ENCODE peak calls at places on chromosomes 7 and 10, in six cellular contexts. F is bronchial epithelial cell, H is endodermal cell, A is dorsolateral prefrontal cortex, R is body of pancreas, W is A549. I is an unnamed sample.

GRCh38 chr10:30701471-30702173 is 72.1 kb upstream of the LYZL2 start:
- DNase-seq in W (peak), A (no peak), R (peak), H (no peak), F (no peak), I (peak)

GRCh38 chr7:105614341-105614840 is 33.1 kb upstream of the EFCAB10 start:
- DNase-seq in W (no peak), A (no peak), H (peak), F (no peak), R (no peak), I (no peak)

GRCh38 chr10:93813507-93814465 is 56.0 kb downstream of the LGI1 start:
- DNase-seq in A (peak), H (peak), F (peak), W (peak), R (peak), I (no peak)

GRCh38 chr7:72805526-72806494 is 22.2 kb downstream of the TYW1B start:
- DNase-seq in F (peak), A (peak), H (peak), R (peak), W (peak), I (peak)

GRCh38 chr10:74728225-74728624 is 98.2 kb upstream of the KAT6B start:
- DNase-seq in F (peak), R (no peak), W (no peak), A (no peak), H (no peak), I (peak)

GRCh38 chr10:131016556-131016955 is 295.0 kb downstream of the TCERG1L start:
- DNase-seq in W (no peak), A (no peak), H (peak), F (no peak), R (no peak), I (no peak)

GRCh38 chr10:29851241-29851640 is 208.1 kb downstream of the JCAD start:
- DNase-seq in H (no peak), A (no peak), R (no peak), F (no peak), W (no peak), I (no peak)

GRCh38 chr7:22610871-22611757 is 111.1 kb upstream of the STEAP1B start:
- DNase-seq in H (no peak), A (no peak), F (no peak), R (no peak), W (no peak), I (no peak)

GRCh38 chr10:104127411-104127810 is 5.4 kb downstream of the SFR1 start:
- DNase-seq in F (no peak), H (peak), W (peak), R (peak), A (no peak), I (no peak)

GRCh38 chr7:34339061-34339526 is 318.9 kb upstream of the NPSR1 start:
- DNase-seq in W (peak), H (no peak), R (no peak), A (no peak), F (peak), I (no peak)

GRCh38 chr7:33710608-33711007 is 194.7 kb upstream of the BMPER start:
- DNase-seq in H (peak), F (no peak), A (no peak), W (no peak), R (no peak), I (no peak)

GRCh38 chr7:8283968-8284367 is 22.0 kb upstream of the ICA1 start:
- DNase-seq in A (no peak), F (no peak), H (no peak), R (no peak), W (no peak), I (no peak)

GRCh38 chr10:93672022-93672678 is 30.2 kb downstream of the FRA10AC1 start:
- DNase-seq in R (no peak), H (no peak), A (no peak), F (no peak), W (no peak), I (no peak)

GRCh38 chr7:35366167-35367155 is 112.6 kb upstream of the TBX20 start:
- DNase-seq in R (no peak), W (no peak), H (peak), A (no peak), F (no peak), I (no peak)

GRCh38 chr10:28592953-28593352 is 60.0 kb downstream of the WAC start:
- DNase-seq in W (peak), H (no peak), A (no peak), R (no peak), F (peak), I (peak)

GRCh38 chr10:921471-922414 is 9.8 kb downstream of the LARP4B start:
- DNase-seq in F (peak), A (no peak), H (no peak), W (no peak), R (no peak), I (no peak)

GRCh38 chr10:12499066-12499465 is 149.7 kb downstream of the CAMK1D start:
- DNase-seq in A (no peak), W (no peak), F (no peak), H (peak), R (no peak), I (no peak)

GRCh38 chr7:135362871-135363270 is 129.2 kb downstream of the STRA8 start:
- DNase-seq in W (peak), A (no peak), F (no peak), H (peak), R (no peak), I (no peak)

GRCh38 chr10:511101-511848 is 178.2 kb downstream of the DIP2C start:
- DNase-seq in F (peak), A (peak), H (peak), W (peak), R (peak), I (peak)

GRCh38 chr10:46546591-46547330 is 9.7 kb downstream of the GPRIN2 start:
- DNase-seq in A (peak), R (peak), W (no peak), H (peak), F (peak), I (no peak)

GRCh38 chr7:20331231-20331880 is 656 bp downstream of the ITGB8 start:
- DNase-seq in R (peak), W (peak), F (no peak), H (peak), A (peak), I (no peak)

GRCh38 chr10:31906039-31906438 is 22.6 kb downstream of the ARHGAP12 start:
- DNase-seq in H (no peak), A (no peak), R (no peak), F (no peak), W (no peak), I (no peak)

GRCh38 chr10:14409247-14409646 is 78.5 kb upstream of the FRMD4A start:
- DNase-seq in R (no peak), H (no peak), W (no peak), F (no peak), A (no peak), I (no peak)

GRCh38 chr7:50284296-50284695 is 20.2 kb upstream of the IKZF1 start:
- DNase-seq in R (no peak), W (no peak), H (no peak), A (no peak), F (no peak), I (no peak)

GRCh38 chr10:14016942-14017341 is 313.8 kb downstream of the FRMD4A start:
- DNase-seq in A (no peak), H (no peak), F (no peak), R (no peak), W (no peak), I (no peak)

GRCh38 chr10:90822508-90822907 is 35.3 kb downstream of the HTR7 start:
- DNase-seq in F (no peak), R (no peak), A (no peak), H (no peak), W (no peak), I (no peak)

GRCh38 chr7:11650504-11650903 is 181.5 kb downstream of the THSD7A start:
- DNase-seq in A (no peak), W (no peak), F (no peak), H (no peak), R (no peak), I (no peak)

GRCh38 chr7:24979863-24980694 is at the start of gene OSBPL3:
- DNase-seq in A (peak), W (peak), H (peak), F (peak), R (peak), I (peak)
- TF ChIP-seq CTCF in A (peak), W (no peak), H (no peak), F (no peak), R (no peak), I (no peak)

DNA sequence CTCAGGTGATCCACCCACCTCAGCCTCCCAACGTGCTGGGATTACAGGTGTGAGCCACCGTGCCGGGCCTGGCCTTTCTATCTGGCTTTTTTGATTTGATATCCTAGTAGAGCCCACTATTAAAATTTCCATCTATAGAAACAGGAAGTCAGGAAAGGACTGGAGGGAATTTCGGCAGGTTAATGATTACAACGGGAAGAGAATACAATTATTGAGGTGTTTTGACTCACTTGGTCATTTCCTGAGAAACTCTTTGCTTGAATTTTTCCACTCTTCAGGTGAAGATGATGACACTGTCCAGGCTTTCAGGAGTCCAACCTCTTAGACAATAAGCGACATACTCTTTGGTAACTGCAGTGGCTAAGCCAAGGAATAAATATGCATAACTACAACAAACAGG is 1.1 kb upstream of the MKLN1 start:
- DNase-seq in F (peak), R (no peak), A (no peak), W (peak), H (no peak), I (no peak)
- H3K4me3 ChIP-seq in F (no peak), R (no peak), A (peak), W (peak), H (peak), I (peak)

GRCh38 chr10:5685764-5686240 is 1.2 kb downstream of the TASOR2 start:
- DNase-seq in F (peak), R (no peak), A (no peak), H (no peak), W (no peak), I (peak)
- TF ChIP-seq CTCF in F (no peak), R (no peak), A (no peak), H (no peak), W (no peak), I (no peak)

GRCh38 chr7:41869596-41869995 is 166.7 kb upstream of the INHBA start:
- DNase-seq in W (no peak), F (no peak), H (no peak), A (no peak), R (no peak), I (no peak)
- H3K4me3 ChIP-seq in W (no peak), F (no peak), H (no peak), A (no peak), R (no peak), I (no peak)

DNA sequence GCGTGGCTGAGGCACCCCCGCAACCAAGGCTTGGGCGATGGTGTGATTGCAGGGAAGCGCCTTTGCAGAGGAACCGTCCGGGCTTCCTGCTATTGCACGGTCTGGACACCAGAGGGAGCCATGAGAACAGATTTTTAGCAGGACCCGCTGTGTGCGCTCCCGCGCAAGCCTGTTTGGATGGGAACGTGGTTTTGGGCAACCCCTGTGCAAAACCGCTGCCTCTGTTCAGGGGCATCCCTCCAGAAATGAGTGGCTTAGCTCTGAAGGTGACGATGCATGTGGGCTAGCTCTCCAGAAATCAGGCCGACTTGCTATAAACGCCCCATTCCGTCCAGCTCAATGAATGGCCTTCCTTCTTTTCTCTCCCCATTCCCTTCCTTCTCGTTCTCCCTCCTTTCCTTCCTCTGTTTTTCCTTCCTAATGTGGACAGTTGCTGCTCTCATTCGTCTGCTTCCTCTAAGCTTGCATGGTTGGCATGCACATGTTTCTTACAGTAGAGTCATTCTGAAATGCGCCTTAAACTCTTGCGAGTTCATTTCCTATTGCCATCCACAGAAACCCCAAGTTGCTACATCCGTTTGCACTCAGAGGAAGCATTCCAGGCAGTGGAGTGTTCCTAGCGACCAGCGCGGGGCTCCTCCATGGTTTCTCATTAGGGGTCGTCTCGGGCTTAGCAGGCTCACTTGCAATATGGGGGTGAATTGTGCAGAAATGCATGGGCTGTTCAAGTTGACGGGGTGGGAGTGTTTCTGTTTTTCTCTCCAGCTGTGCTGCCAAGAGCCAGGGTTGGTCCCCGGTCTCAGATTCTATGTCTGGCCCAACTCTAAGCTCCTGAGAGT is 302.5 kb upstream of the GALNT17 start:
- DNase-seq in H (peak), R (peak), A (peak), W (peak), F (peak), I (peak)
- TF ChIP-seq CTCF in H (peak), R (peak), A (peak), W (peak), F (peak), I (peak)